ENCODE peak calls at places on chromosomes 2 and 18, in seven cellular contexts. U, X, E, M, V, P and I are unnamed samples.
A peak's percentile ranks its signal among the peaks of the same experiment; 100 is the strongest.

GRCh38 chr2:100741880-100742814 is 77.8 kb upstream of the NPAS2 start:
- DNase-seq in X (no peak), E (no peak), V (no peak), M (no peak), U (peak; percentile 96), P (peak; percentile 63), I (no peak)

GRCh38 chr2:221444106-221444505 is 128.0 kb downstream of the EPHA4 start:
- DNase-seq in X (no peak), P (no peak), U (peak; percentile 31), M (no peak), E (no peak), V (no peak), I (no peak)

GRCh38 chr2:178761759-178762371 is 45.4 kb downstream of the TTN start:
- DNase-seq in X (peak; percentile 7), M (peak; percentile 40), P (no peak), E (no peak), U (peak; percentile 8), V (no peak), I (peak; percentile 61)

GRCh38 chr2:227509824-227510619 is 38.1 kb downstream of the AGFG1 start:
- DNase-seq in U (no peak), X (no peak), P (no peak), V (no peak), M (no peak), E (no peak), I (no peak)

GRCh38 chr2:217489145-217489960 is 513.4 kb downstream of the TNS1 start:
- DNase-seq in M (peak; percentile 27), P (no peak), U (peak; percentile 40), X (peak; percentile 81), V (no peak), E (no peak), I (no peak)

GRCh38 chr18:36819621-36820020 is 9.2 kb downstream of the TPGS2 start:
- DNase-seq in U (no peak), M (no peak), E (no peak), V (no peak), X (no peak), P (no peak), I (no peak)

GRCh38 chr18:59783138-59783537 is 85.9 kb upstream of the CCBE1 start:
- DNase-seq in E (no peak), U (peak; percentile 65), V (no peak), M (peak; percentile 45), X (peak; percentile 31), P (peak; percentile 27), I (no peak)

GRCh38 chr2:25521665-25522387 is 151.6 kb downstream of the DTNB start:
- DNase-seq in V (no peak), X (peak; percentile 18), P (peak; percentile 47), M (peak; percentile 41), E (no peak), U (peak; percentile 52), I (peak; percentile 49)

GRCh38 chr2:179569834-179570233 is 291.6 kb downstream of the ZNF385B start:
- DNase-seq in E (no peak), U (peak; percentile 80), M (no peak), P (no peak), V (no peak), X (no peak), I (no peak)

GRCh38 chr2:208609166-208609804 is 202.7 kb downstream of the PTH2R start:
- DNase-seq in U (no peak), V (no peak), P (no peak), E (no peak), M (no peak), X (no peak), I (no peak)

GRCh38 chr18:66646622-66647021 is 42.7 kb upstream of the CDH19 start:
- DNase-seq in E (no peak), V (no peak), U (no peak), M (no peak), P (no peak), X (no peak), I (no peak)

GRCh38 chr2:106642679-106643078 is 155.5 kb downstream of the CD8B2 start:
- DNase-seq in U (no peak), X (no peak), M (no peak), P (peak; percentile 47), E (no peak), V (no peak), I (no peak)

GRCh38 chr18:45910405-45911023 is 56.6 kb downstream of the EPG5 start:
- DNase-seq in P (peak; percentile 31), V (peak; percentile 45), M (peak; percentile 61), E (no peak), X (no peak), U (no peak), I (peak; percentile 55)

GRCh38 chr18:50507120-50507590 is 52.7 kb upstream of the MAPK4 start:
- DNase-seq in P (peak; percentile 34), V (no peak), M (peak; percentile 47), E (no peak), U (no peak), X (peak; percentile 3), I (no peak)